ENCODE peak calls at places on chromosomes 13 and 19, in seven cellular contexts. Y is omental fat pad, B is mammary epithelial cell, G is GM13976, U is lung, K is right lobe of liver, C is upper lobe of right lung. X is an unnamed sample.
A peak's percentile ranks its signal among the peaks of the same experiment; 100 is the strongest.

GRCh38 chr19:11164879-11165406 is 9.4 kb upstream of the SPC24 start:
- DNase-seq in U (peak; percentile 63), C (no peak), G (no peak), Y (no peak), K (peak; percentile 66), B (no peak), X (no peak)

GRCh38 chr13:86572115-86572514 is 772.9 kb upstream of the SLITRK6 start:
- DNase-seq in C (no peak), K (no peak), Y (no peak), B (peak; percentile 46), G (no peak), U (no peak), X (no peak)

GRCh38 chr19:36460046-36460445 is 29.3 kb downstream of the ZNF566 start:
- DNase-seq in C (no peak), Y (no peak), U (no peak), K (no peak), G (no peak), B (no peak), X (no peak)

GRCh38 chr19:12647047-12647446 is 19.5 kb downstream of the MAN2B1 start:
- DNase-seq in U (no peak), B (no peak), G (peak; percentile 25), C (no peak), Y (no peak), K (no peak), X (no peak)

GRCh38 chr19:35040826-35041547 is 534 bp upstream of the HPN start:
- DNase-seq in Y (peak; percentile 71), B (no peak), U (peak; percentile 87), K (peak; percentile 99), C (peak; percentile 96), G (no peak), X (no peak)

GRCh38 chr19:19096641-19097627 is 33.1 kb downstream of the SLC25A42 start:
- DNase-seq in Y (no peak), B (no peak), G (no peak), C (no peak), U (no peak), K (peak; percentile 95), X (no peak)

GRCh38 chr19:703651-704446 is 4.9 kb upstream of the PALM start:
- DNase-seq in C (peak; percentile 90), B (peak; percentile 16), G (peak; percentile 85), K (peak; percentile 87), Y (peak; percentile 73), U (peak; percentile 75), X (peak; percentile 97)

GRCh38 chr13:79432992-79433391 is 26.9 kb upstream of the RBM26 start:
- DNase-seq in Y (no peak), U (no peak), K (no peak), C (no peak), G (no peak), B (no peak), X (no peak)

GRCh38 chr13:39244561-39245230 is 206.4 kb downstream of the NHLRC3 start:
- DNase-seq in Y (no peak), U (no peak), C (no peak), K (no peak), B (no peak), G (no peak), X (no peak)

GRCh38 chr19:56942749-56943148 is 102.2 kb upstream of the PEG3 start:
- DNase-seq in C (peak; percentile 76), B (peak; percentile 2), U (no peak), G (peak; percentile 36), K (peak; percentile 71), Y (no peak), X (no peak)

GRCh38 chr13:42788601-42789000 is 7.2 kb downstream of the FAM216B start:
- DNase-seq in K (no peak), G (no peak), C (no peak), B (no peak), Y (no peak), U (no peak), X (no peak)

GRCh38 chr19:42092350-42092749 is 16.4 kb downstream of the ZNF574 start:
- DNase-seq in K (no peak), Y (no peak), G (no peak), B (peak; percentile 41), U (no peak), C (no peak), X (no peak)

GRCh38 chr19:57004418-57004817 is 115.4 kb upstream of the USP29 start:
- DNase-seq in K (no peak), G (no peak), C (no peak), B (no peak), U (no peak), Y (no peak), X (no peak)

GRCh38 chr19:52748336-52748950 is 13.6 kb upstream of the ZNF611 start:
- DNase-seq in G (no peak), U (no peak), K (no peak), Y (no peak), B (peak; percentile 34), C (no peak), X (no peak)

GRCh38 chr13:33745370-33746324 is 72.3 kb upstream of the RFC3 start:
- DNase-seq in B (no peak), U (no peak), G (no peak), K (no peak), C (no peak), Y (no peak), X (no peak)

GRCh38 chr19:1221141-1221903 is 15.7 kb downstream of the STK11 start:
- DNase-seq in Y (no peak), U (no peak), G (no peak), C (no peak), B (no peak), K (peak; percentile 80), X (no peak)

GRCh38 chr13:47170971-47171370 is 274.1 kb upstream of the HTR2A start:
- DNase-seq in B (no peak), Y (no peak), K (no peak), U (no peak), G (no peak), C (no peak), X (no peak)

GRCh38 chr19:45901432-45901903 is 945 bp downstream of the MYPOP start:
- DNase-seq in U (no peak), G (peak; percentile 50), Y (peak; percentile 38), K (peak; percentile 70), C (peak; percentile 84), B (peak; percentile 17), X (no peak)

GRCh38 chr13:92807343-92807742 is 419.3 kb upstream of the GPC6 start:
- DNase-seq in B (no peak), Y (no peak), C (no peak), G (no peak), K (no peak), U (no peak), X (no peak)

GRCh38 chr19:14476307-14476662 is 1.1 kb upstream of the PTGER1 start:
- DNase-seq in G (no peak), U (no peak), B (no peak), K (no peak), Y (no peak), C (no peak), X (no peak)

GRCh38 chr19:14473915-14474578 is 1.1 kb downstream of the PTGER1 start:
- DNase-seq in Y (no peak), G (peak; percentile 40), C (peak; percentile 77), U (no peak), K (no peak), B (no peak), X (no peak)

GRCh38 chr19:14476663-14477401 is 1.7 kb upstream of the PTGER1 start:
- DNase-seq in B (peak; percentile 71), K (no peak), U (no peak), Y (no peak), C (no peak), G (peak; percentile 34), X (peak; percentile 62)

GRCh38 chr19:14474827-14475226 is 327 bp downstream of the PTGER1 start:
- DNase-seq in Y (no peak), C (no peak), K (no peak), G (no peak), B (no peak), U (no peak), X (no peak)

DNA sequence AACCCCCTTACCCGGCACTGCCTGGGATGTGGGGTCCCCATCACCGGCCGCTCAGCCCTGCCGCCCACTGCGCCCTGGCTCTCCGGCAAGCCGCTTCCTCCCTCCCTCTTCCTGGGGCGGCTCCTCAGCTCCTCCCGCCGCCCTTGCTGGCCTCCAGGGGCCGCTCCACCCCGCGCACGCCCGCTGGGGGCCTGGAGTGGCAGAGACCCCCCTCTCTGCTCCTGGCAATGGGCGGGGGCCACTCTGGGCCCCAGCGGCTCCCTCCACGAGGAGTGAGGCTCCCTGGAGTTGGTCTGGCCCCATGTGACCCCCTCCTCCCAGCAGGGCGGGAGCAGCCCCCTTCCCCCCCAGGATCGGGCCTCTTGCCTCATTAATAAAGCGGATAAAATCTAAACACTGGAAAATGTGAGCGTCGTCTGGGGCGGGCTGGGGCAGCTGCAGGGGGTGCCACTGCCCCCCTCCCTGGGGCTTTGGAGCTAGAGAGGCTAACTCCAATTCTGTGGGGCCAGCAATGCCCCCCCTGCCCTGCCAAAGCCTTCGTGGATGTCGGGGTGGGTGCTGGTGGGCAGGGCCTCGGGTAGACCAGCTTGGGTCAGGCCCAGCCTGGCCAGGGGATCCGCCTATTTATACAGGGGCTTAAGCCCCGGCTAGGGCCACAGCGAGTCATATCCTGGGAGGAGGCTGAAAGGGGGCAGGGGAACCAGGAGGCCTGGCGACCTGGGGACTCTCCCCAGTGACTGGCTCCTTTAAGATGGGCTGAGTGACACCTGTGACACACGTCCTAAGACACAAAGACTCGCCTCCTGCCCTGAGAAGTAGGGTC is at the start of gene PTGER1:
- DNase-seq in C (no peak), G (peak; percentile 67), K (no peak), Y (no peak), B (peak; percentile 31), U (no peak), X (no peak)
- TF ChIP-seq CTCF in C (peak; percentile 43), G (peak; percentile 13), K (peak; percentile 15), Y (no peak), B (no peak), U (peak; percentile 5), X (peak; percentile 59)

GRCh38 chr13:41054212-41054877 is 7.0 kb upstream of the WBP4 start:
- DNase-seq in K (no peak), G (no peak), Y (no peak), C (no peak), U (no peak), B (peak; percentile 48), X (no peak)

GRCh38 chr13:41053384-41053826 is 7.9 kb upstream of the WBP4 start:
- DNase-seq in U (no peak), B (peak; percentile 20), Y (no peak), C (no peak), G (no peak), K (no peak), X (peak; percentile 88)

GRCh38 chr13:41056996-41057711 is 4.2 kb upstream of the WBP4 start:
- DNase-seq in B (no peak), G (no peak), C (no peak), K (no peak), U (no peak), Y (no peak), X (no peak)

GRCh38 chr13:41056194-41056593 is 5.1 kb upstream of the WBP4 start:
- DNase-seq in U (no peak), K (no peak), C (no peak), Y (no peak), G (no peak), B (no peak), X (no peak)

GRCh38 chr13:41054919-41055619 is 6.2 kb upstream of the WBP4 start:
- DNase-seq in G (no peak), Y (no peak), K (no peak), U (no peak), B (no peak), C (no peak), X (no peak)
- TF ChIP-seq CTCF in G (peak; percentile 27), Y (no peak), K (no peak), U (no peak), B (peak; percentile 31), C (no peak), X (no peak)

GRCh38 chr19:49502866-49503581 is 6.8 kb downstream of the RPS11 start:
- DNase-seq in G (peak; percentile 39), U (no peak), C (no peak), K (no peak), Y (no peak), B (peak; percentile 48), X (no peak)
- TF ChIP-seq CTCF in G (peak; percentile 42), U (peak; percentile 53), C (peak; percentile 61), K (peak; percentile 53), Y (no peak), B (peak; percentile 30), X (peak; percentile 55)

GRCh38 chr13:26629260-26629659 is 71.8 kb downstream of the WASF3 start:
- DNase-seq in C (no peak), K (no peak), U (no peak), G (no peak), Y (no peak), B (no peak), X (no peak)
- TF ChIP-seq CTCF in C (no peak), K (no peak), U (no peak), G (no peak), Y (no peak), B (no peak), X (no peak)

X was measured in CD14-positive monocyte.